ENCODE peak calls at places on chromosomes 3 and 15, in seven cellular contexts. I, T, H, E, D, G and C are unnamed samples. For H3K27me3, the result is how much of the 10 kb centered on the place peaks cover.

GRCh38 chr3:108420926-108421325 is 89.5 kb downstream of the MYH15 start:
- DNase-seq in I (no peak), T (no peak), H (no peak), E (no peak), D (no peak), G (no peak), C (no peak)

GRCh38 chr15:78930577-78931388 is 14.1 kb downstream of the CTSH start:
- DNase-seq in I (no peak), T (no peak), H (peak), E (no peak), D (no peak), G (peak), C (no peak)

GRCh38 chr3:193816656-193817311 is 223.8 kb downstream of the OPA1 start:
- DNase-seq in I (peak), T (peak), H (peak), E (peak), D (peak), G (peak), C (peak)

GRCh38 chr3:114841515-114841914 is 305.6 kb downstream of the ZBTB20 start:
- DNase-seq in I (no peak), T (no peak), H (no peak), E (no peak), D (no peak), G (no peak), C (no peak)

GRCh38 chr15:64949383-64950141 is 37.9 kb downstream of the ANKDD1A start:
- DNase-seq in I (no peak), T (no peak), H (no peak), E (no peak), D (no peak), G (no peak), C (no peak)

GRCh38 chr3:106193876-106194275 is 325.1 kb upstream of the CBLB start:
- DNase-seq in I (no peak), T (no peak), H (no peak), E (no peak), D (no peak), G (no peak), C (no peak)

GRCh38 chr15:61186905-61187865 is 41.9 kb downstream of the RORA start:
- DNase-seq in I (peak), T (no peak), H (peak), E (no peak), D (no peak), G (peak), C (peak)

GRCh38 chr3:129121016-129121791 is 400 bp downstream of the RAB43 start:
- DNase-seq in I (no peak), T (peak), H (peak), E (peak), D (peak), G (no peak), C (no peak)

GRCh38 chr3:71753716-71754609 is at the start of gene GPR27:
- DNase-seq in I (no peak), T (peak), H (peak), E (no peak), D (peak), G (no peak), C (peak)

GRCh38 chr3:15221574-15222217 is 15.7 kb downstream of the CAPN7 start:
- DNase-seq in I (no peak), T (no peak), H (no peak), E (no peak), D (no peak), G (no peak), C (no peak)

DNA sequence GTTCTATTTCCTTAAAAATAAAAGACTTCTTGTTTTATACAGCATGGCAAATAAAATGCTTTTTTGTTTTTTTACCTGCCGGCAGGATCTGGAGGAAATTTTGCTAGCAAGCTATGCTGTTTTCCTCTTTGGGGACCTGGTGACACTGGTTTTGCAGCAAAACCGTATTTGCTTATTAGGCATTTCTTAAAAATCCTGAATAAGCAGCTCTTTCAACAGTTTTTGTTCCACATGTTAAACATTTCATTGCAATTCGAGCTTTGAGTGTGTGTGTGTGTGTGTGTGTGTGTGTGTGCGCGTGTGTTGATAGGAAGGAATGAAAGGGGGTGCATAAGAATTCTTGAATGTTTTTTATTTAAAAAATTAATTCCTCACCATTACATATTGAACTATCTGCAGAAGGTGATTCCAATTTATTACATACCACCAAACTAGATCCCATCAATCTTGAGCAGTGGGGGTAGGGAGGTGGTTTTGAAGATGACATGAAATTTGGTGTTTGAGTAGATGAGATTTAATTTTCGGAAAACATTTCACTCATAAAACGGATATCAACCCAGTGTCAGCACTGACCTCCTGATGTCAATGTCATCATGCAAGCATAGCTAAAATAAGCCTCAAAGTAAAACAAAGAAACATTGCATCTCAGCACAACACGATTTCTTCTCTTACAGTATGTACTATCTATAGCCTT is 17.2 kb downstream of the ZBTB38 start:
- DNase-seq in I (no peak), T (no peak), H (no peak), E (no peak), D (no peak), G (no peak), C (no peak)
- H3K27ac ChIP-seq in I (no peak), T (no peak), H (peak), E (no peak), D (no peak), G (no peak), C (no peak)

GRCh38 chr15:96011109-96011608 is 319.3 kb upstream of the NR2F2 start:
- DNase-seq in I (no peak), T (no peak), H (no peak), E (no peak), D (no peak), G (no peak), C (no peak)
- H3K27me3 ChIP-seq in I (under half), T (under half), H (under half), E (under half), D (under half), G (under half), C (under half)

GRCh38 chr15:77819271-77819806 is 186.6 kb upstream of the LINGO1 start:
- DNase-seq in I (no peak), T (peak), H (peak), E (no peak), D (no peak), G (no peak), C (peak)

GRCh38 chr15:77821959-77822256 is 189.2 kb upstream of the LINGO1 start:
- DNase-seq in I (no peak), T (no peak), H (no peak), E (no peak), D (no peak), G (no peak), C (no peak)

GRCh38 chr15:77821188-77821958 is 188.7 kb upstream of the LINGO1 start:
- DNase-seq in I (peak), T (peak), H (peak), E (peak), D (peak), G (no peak), C (peak)

GRCh38 chr15:77818484-77819270 is 186.0 kb upstream of the LINGO1 start:
- DNase-seq in I (no peak), T (peak), H (no peak), E (no peak), D (no peak), G (no peak), C (peak)

DNA sequence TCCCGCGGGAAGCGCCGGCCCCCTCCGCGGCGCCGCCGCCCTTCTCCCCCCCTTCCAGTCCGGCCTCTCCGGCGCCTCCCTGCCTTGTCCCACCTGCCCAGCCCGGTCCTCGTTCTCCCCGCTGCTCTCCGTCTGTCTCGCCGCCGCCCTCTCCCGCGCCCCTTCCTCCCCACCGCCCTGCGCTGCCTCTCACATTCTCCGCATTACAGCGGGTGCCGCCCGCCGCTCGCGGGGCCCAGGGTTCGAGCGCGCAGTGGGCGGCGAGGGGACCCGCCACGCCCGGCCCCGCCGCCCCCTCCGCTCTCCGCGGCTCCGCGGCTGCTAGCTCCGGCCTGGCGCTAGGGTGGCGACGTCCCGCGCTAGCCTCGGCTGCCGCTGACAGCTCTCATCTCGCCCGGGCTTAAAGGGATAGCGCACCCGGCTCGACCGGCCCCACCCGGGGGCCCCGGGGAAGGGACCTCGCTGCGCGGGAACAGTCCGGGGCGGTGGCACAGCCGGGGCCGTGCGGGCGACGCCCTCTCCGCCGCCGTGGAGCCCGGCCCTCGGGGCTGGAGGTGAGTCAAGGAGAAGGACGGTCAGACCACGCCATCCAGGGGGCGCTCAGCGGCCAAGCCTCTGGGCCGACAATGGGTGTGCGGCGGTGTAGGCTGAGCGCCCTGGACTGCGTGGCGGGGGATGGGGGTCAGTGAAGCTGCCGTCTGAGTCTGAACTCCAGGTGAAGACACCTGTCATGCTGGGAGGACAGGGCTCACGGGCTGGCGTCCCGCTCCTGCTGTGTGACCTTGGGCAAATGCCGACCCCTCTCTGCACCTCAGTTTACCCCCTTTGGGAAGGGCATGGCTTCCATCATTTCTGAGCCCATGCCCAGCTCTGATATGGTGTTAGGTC is 187.4 kb upstream of the LINGO1 start:
- DNase-seq in I (no peak), T (peak), H (peak), E (no peak), D (no peak), G (no peak), C (peak)
- TF ChIP-seq CTCF in I (peak), T (peak), H (peak), E (no peak), D (no peak), G (no peak), C (no peak)

GRCh38 chr3:187025254-187025655 is 94.9 kb downstream of the ST6GAL1 start:
- DNase-seq in I (no peak), T (no peak), H (no peak), E (no peak), D (no peak), G (no peak), C (no peak)
- H3K27ac ChIP-seq in I (no peak), T (no peak), H (no peak), E (no peak), D (no peak), G (no peak), C (no peak)